ENCODE peak calls at places on chromosome 20, in eight cellular contexts. I, A, M, F, Y, Q, O and X are unnamed samples.

GRCh38 chr20:63778034-63778752 is 38.6 kb downstream of the SLC2A4RG start:
- DNase-seq in I (peak; percentile 71), A (no peak), M (no peak), F (peak; percentile 18), Y (no peak), Q (peak; percentile 48), O (no peak), X (no peak)

GRCh38 chr20:34268851-34269668 is 27.8 kb downstream of the ASIP start:
- DNase-seq in I (peak; percentile 82), A (no peak), M (no peak), F (no peak), Y (no peak), Q (no peak), O (peak; percentile 20), X (no peak)

GRCh38 chr20:51575486-51575885 is 33.0 kb upstream of the NFATC2 start:
- DNase-seq in I (no peak), A (no peak), M (no peak), F (no peak), Y (no peak), Q (no peak), O (no peak), X (no peak)

GRCh38 chr20:2387580-2387979 is 6.9 kb downstream of the TGM6 start:
- DNase-seq in I (no peak), A (no peak), M (no peak), F (no peak), Y (no peak), Q (no peak), O (no peak), X (no peak)

GRCh38 chr20:37543828-37544227 is 16.2 kb upstream of the BLCAP start:
- DNase-seq in I (no peak), A (peak; percentile 54), M (no peak), F (no peak), Y (peak; percentile 50), Q (peak; percentile 42), O (no peak), X (no peak)

GRCh38 chr20:58711266-58712051 is 18.9 kb downstream of the NPEPL1 start:
- DNase-seq in I (peak; percentile 41), A (no peak), M (no peak), F (no peak), Y (no peak), Q (no peak), O (no peak), X (no peak)

GRCh38 chr20:34984756-34985261 is 29.1 kb downstream of the MYH7B start:
- DNase-seq in I (no peak), A (no peak), M (no peak), F (no peak), Y (no peak), Q (no peak), O (no peak), X (no peak)

GRCh38 chr20:39855056-39855455 is 834.0 kb downstream of the MAFB start:
- DNase-seq in I (no peak), A (no peak), M (no peak), F (no peak), Y (no peak), Q (no peak), O (no peak), X (no peak)

GRCh38 chr20:1870792-1871550 is 24.2 kb upstream of the SIRPA start:
- DNase-seq in I (no peak), A (peak; percentile 21), M (no peak), F (no peak), Y (no peak), Q (no peak), O (no peak), X (no peak)

GRCh38 chr20:62961310-62961783 is 8.8 kb downstream of the SLC17A9 start:
- DNase-seq in I (peak; percentile 86), A (no peak), M (no peak), F (no peak), Y (peak; percentile 79), Q (no peak), O (no peak), X (no peak)

GRCh38 chr20:51221791-51222408 is 199.0 kb upstream of the KCNG1 start:
- DNase-seq in I (peak; percentile 91), A (peak; percentile 68), M (no peak), F (peak; percentile 40), Y (peak; percentile 31), Q (no peak), O (no peak), X (no peak)

GRCh38 chr20:47681977-47682812 is 103.1 kb downstream of the SULF2 start:
- DNase-seq in I (no peak), A (no peak), M (no peak), F (no peak), Y (no peak), Q (peak; percentile 43), O (no peak), X (no peak)

GRCh38 chr20:41204304-41205265 is 67.2 kb downstream of the PLCG1 start:
- DNase-seq in I (no peak), A (no peak), M (no peak), F (no peak), Y (no peak), Q (no peak), O (no peak), X (no peak)

GRCh38 chr20:42744756-42745465 is 444.8 kb downstream of the PTPRT start:
- DNase-seq in I (no peak), A (no peak), M (no peak), F (no peak), Y (no peak), Q (no peak), O (no peak), X (no peak)

GRCh38 chr20:46905364-46906125 is 10.9 kb downstream of the EYA2 start:
- DNase-seq in I (no peak), A (no peak), M (no peak), F (no peak), Y (no peak), Q (no peak), O (no peak), X (no peak)

GRCh38 chr20:15387228-15387627 is 1049.8 kb upstream of the FLRT3 start:
- DNase-seq in I (no peak), A (no peak), M (no peak), F (no peak), Y (no peak), Q (no peak), O (no peak), X (no peak)

GRCh38 chr20:40175296-40175695 is 513.7 kb downstream of the MAFB start:
- DNase-seq in I (no peak), A (no peak), M (no peak), F (no peak), Y (no peak), Q (no peak), O (no peak), X (no peak)

DNA sequence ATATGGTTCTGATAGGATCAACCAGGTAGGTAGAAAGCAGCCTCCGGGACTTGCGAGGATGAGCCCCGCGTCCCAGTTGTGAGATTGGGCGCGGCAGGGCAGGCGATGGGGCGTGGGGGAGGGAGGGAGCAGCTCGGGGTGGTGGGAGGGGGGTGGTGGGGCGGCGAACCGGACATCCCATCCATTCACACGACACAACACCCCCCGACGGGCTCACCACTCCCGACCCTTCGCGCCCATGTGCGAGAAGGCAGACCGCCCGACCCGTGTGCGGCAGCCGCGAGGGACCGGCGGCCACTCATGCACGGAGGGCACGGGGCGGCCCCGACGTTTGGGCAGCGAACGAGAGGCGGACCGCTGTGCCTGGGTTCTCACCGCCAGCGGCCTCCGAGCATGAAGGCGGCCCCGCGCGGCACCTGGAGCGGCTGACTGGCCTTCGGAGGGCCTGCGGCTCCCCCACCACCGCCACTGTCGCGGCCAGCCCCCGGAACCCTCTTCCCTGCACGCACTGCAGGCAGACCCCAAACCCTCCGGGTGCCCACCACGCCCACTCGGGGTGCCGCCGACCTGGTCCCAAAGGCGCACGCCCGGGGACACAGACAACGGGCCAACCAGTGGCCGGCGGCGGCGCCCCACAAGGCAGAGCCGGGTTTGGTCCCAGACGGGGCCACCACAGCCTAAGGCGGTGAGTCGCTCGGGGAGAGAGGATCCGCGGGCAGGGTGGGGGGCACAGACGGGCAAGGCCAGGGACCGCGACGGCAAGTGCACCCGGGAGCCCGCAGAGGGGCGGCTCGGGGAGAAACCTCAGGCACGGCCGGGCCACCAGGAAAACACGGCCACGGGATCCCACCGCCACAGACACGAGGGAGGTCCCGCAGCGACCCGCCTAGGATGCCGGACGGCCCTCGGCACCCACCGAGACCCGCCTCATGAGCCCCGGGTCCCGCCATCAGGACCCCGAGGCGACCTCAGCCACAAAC is 769.2 kb upstream of the DEFB115 start:
- DNase-seq in I (no peak), A (no peak), M (no peak), F (no peak), Y (no peak), Q (no peak), O (no peak), X (no peak)
- H3K9me3 ChIP-seq in I (no peaks in the 10 kb centered on the region), A (peaks cover 30% of the 10 kb centered on the region), M (no peaks in the 10 kb centered on the region), F (no peaks in the 10 kb centered on the region), Y (peaks cover 23% of the 10 kb centered on the region), Q (peaks cover 4% of the 10 kb centered on the region), O (no peaks in the 10 kb centered on the region), X (no peaks in the 10 kb centered on the region)

GRCh38 chr20:24987244-24987643 is 5.3 kb downstream of the APMAP start:
- DNase-seq in I (peak; percentile 4), A (peak; percentile 32), M (no peak), F (no peak), Y (peak; percentile 59), Q (no peak), O (no peak), X (no peak)
- H3K9me3 ChIP-seq in I (no peaks in the 10 kb centered on the region), A (no peaks in the 10 kb centered on the region), M (no peaks in the 10 kb centered on the region), F (no peaks in the 10 kb centered on the region), Y (no peaks in the 10 kb centered on the region), Q (no peaks in the 10 kb centered on the region), O (no peaks in the 10 kb centered on the region), X (no peaks in the 10 kb centered on the region)

GRCh38 chr20:93641-94040 is 6.2 kb downstream of the DEFB125 start:
- DNase-seq in I (no peak), A (no peak), M (no peak), F (no peak), Y (no peak), Q (no peak), O (no peak), X (no peak)
- H3K9me3 ChIP-seq in I (peaks cover 36% of the 10 kb centered on the region), A (no peaks in the 10 kb centered on the region), M (no peaks in the 10 kb centered on the region), F (peaks cover 3% of the 10 kb centered on the region), Y (peaks cover 5% of the 10 kb centered on the region), Q (peaks cover 21% of the 10 kb centered on the region), O (no peaks in the 10 kb centered on the region), X (peaks cover 8% of the 10 kb centered on the region)

DNA sequence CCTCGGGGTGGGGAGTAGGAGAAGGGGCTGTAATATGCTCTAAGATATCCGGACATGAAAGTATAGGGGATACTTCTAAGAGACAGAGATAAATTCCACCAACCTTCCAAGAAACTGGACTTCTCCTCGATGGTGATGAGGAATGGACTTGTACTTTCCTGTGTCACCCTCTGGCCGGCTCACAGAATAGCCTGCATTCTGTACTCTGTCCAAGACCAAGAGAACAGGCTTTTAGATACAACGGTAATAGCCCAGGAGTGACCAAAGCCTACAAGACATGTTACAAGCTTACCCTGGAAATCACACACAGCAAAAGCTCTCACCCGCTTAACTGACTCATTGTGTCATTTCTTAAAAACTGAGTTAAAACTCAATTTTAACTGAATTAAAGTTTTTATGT is 69.3 kb upstream of the PTGIS start:
- DNase-seq in I (no peak), A (peak; percentile 15), M (no peak), F (no peak), Y (no peak), Q (no peak), O (no peak), X (no peak)
- H3K9me3 ChIP-seq in I (no peaks in the 10 kb centered on the region), A (no peaks in the 10 kb centered on the region), M (no peaks in the 10 kb centered on the region), F (no peaks in the 10 kb centered on the region), Y (no peaks in the 10 kb centered on the region), Q (no peaks in the 10 kb centered on the region), O (no peaks in the 10 kb centered on the region), X (no peaks in the 10 kb centered on the region)